ENCODE peak calls at places on chromosomes 3 and 15, in four cellular contexts. One of them, this sample, is unnamed. For H3K36me3, the result is how much of the 10 kb centered on the place peaks cover.

GRCh38 chr15:39235084-39235795 is 345.6 kb upstream of the THBS1 start:
- DNase-seq in heart left ventricle: no peak
- DNase-seq in CD8-positive, alpha-beta T cell: no peak
- DNase-seq in heart right ventricle: no peak
- DNase-seq in this sample: no peak

GRCh38 chr3:149908558-149908957 is 62.1 kb downstream of the PFN2 start:
- DNase-seq in heart left ventricle: no peak
- DNase-seq in CD8-positive, alpha-beta T cell: no peak
- DNase-seq in heart right ventricle: no peak
- DNase-seq in this sample: no peak

GRCh38 chr15:35719964-35720507 is 174.1 kb upstream of the DPH6 start:
- DNase-seq in heart left ventricle: no peak
- DNase-seq in CD8-positive, alpha-beta T cell: no peak
- DNase-seq in heart right ventricle: no peak
- DNase-seq in this sample: no peak

GRCh38 chr3:169389211-169389924 is 274.1 kb downstream of the MECOM start:
- DNase-seq in heart left ventricle: no peak
- DNase-seq in CD8-positive, alpha-beta T cell: no peak
- DNase-seq in heart right ventricle: no peak
- DNase-seq in this sample: no peak

GRCh38 chr3:173737167-173737808 is 339.7 kb downstream of the NLGN1 start:
- DNase-seq in heart left ventricle: no peak
- DNase-seq in CD8-positive, alpha-beta T cell: no peak
- DNase-seq in heart right ventricle: no peak
- DNase-seq in this sample: no peak

GRCh38 chr15:34266751-34267150 is 41.9 kb downstream of the EMC4 start:
- DNase-seq in heart left ventricle: no peak
- DNase-seq in CD8-positive, alpha-beta T cell: no peak
- DNase-seq in heart right ventricle: no peak
- DNase-seq in this sample: no peak

GRCh38 chr3:161171113-161171512 is 50.0 kb upstream of the NMD3 start:
- DNase-seq in heart left ventricle: peak
- DNase-seq in CD8-positive, alpha-beta T cell: no peak
- DNase-seq in heart right ventricle: peak
- DNase-seq in this sample: peak

GRCh38 chr3:87426916-87427315 is 150.5 kb upstream of the POU1F1 start:
- DNase-seq in heart left ventricle: no peak
- DNase-seq in CD8-positive, alpha-beta T cell: no peak
- DNase-seq in heart right ventricle: no peak
- DNase-seq in this sample: peak

GRCh38 chr3:111072016-111072891 is 638 bp downstream of the NECTIN3 start:
- DNase-seq in heart left ventricle: peak
- DNase-seq in CD8-positive, alpha-beta T cell: peak
- DNase-seq in heart right ventricle: peak
- DNase-seq in this sample: peak

GRCh38 chr3:170565495-170565894 is 20.4 kb downstream of the SLC7A14 start:
- DNase-seq in heart left ventricle: no peak
- DNase-seq in CD8-positive, alpha-beta T cell: no peak
- DNase-seq in heart right ventricle: no peak
- DNase-seq in this sample: peak

GRCh38 chr3:170564664-170565063 is 21.2 kb downstream of the SLC7A14 start:
- DNase-seq in heart left ventricle: no peak
- DNase-seq in CD8-positive, alpha-beta T cell: no peak
- DNase-seq in heart right ventricle: no peak
- DNase-seq in this sample: no peak

GRCh38 chr3:170566413-170566812 is 19.5 kb downstream of the SLC7A14 start:
- DNase-seq in heart left ventricle: no peak
- DNase-seq in CD8-positive, alpha-beta T cell: no peak
- DNase-seq in heart right ventricle: no peak
- DNase-seq in this sample: no peak

GRCh38 chr3:170562080-170562479 is 23.8 kb downstream of the SLC7A14 start:
- DNase-seq in heart left ventricle: no peak
- DNase-seq in CD8-positive, alpha-beta T cell: no peak
- DNase-seq in heart right ventricle: no peak
- DNase-seq in this sample: no peak

GRCh38 chr3:170563712-170564423 is 22.0 kb downstream of the SLC7A14 start:
- DNase-seq in heart left ventricle: no peak
- DNase-seq in CD8-positive, alpha-beta T cell: no peak
- DNase-seq in heart right ventricle: no peak
- DNase-seq in this sample: peak
- H3K4me3 ChIP-seq in heart left ventricle: no peak
- H3K4me3 ChIP-seq in CD8-positive, alpha-beta T cell: no peak
- H3K4me3 ChIP-seq in heart right ventricle: no peak
- H3K4me3 ChIP-seq in this sample: no peak

GRCh38 chr3:52481819-52482521 is 13.2 kb upstream of the STAB1 start:
- DNase-seq in heart left ventricle: no peak
- DNase-seq in CD8-positive, alpha-beta T cell: no peak
- DNase-seq in heart right ventricle: peak
- DNase-seq in this sample: no peak
- TF ChIP-seq CTCF in heart left ventricle: peak
- TF ChIP-seq CTCF in CD8-positive, alpha-beta T cell: peak
- TF ChIP-seq CTCF in heart right ventricle: no peak
- TF ChIP-seq CTCF in this sample: peak

GRCh38 chr15:73578036-73578435 is 55.2 kb downstream of the NPTN start:
- DNase-seq in heart left ventricle: no peak
- DNase-seq in CD8-positive, alpha-beta T cell: no peak
- DNase-seq in heart right ventricle: no peak
- DNase-seq in this sample: no peak

GRCh38 chr15:73572296-73572695 is 60.9 kb downstream of the NPTN start:
- DNase-seq in heart left ventricle: no peak
- DNase-seq in CD8-positive, alpha-beta T cell: no peak
- DNase-seq in heart right ventricle: no peak
- DNase-seq in this sample: no peak

GRCh38 chr15:73573572-73573971 is 59.6 kb downstream of the NPTN start:
- DNase-seq in heart left ventricle: peak
- DNase-seq in CD8-positive, alpha-beta T cell: no peak
- DNase-seq in heart right ventricle: no peak
- DNase-seq in this sample: peak

GRCh38 chr15:73573071-73573470 is 60.1 kb downstream of the NPTN start:
- DNase-seq in heart left ventricle: no peak
- DNase-seq in CD8-positive, alpha-beta T cell: no peak
- DNase-seq in heart right ventricle: no peak
- DNase-seq in this sample: no peak

GRCh38 chr15:73575636-73576247 is 57.4 kb downstream of the NPTN start:
- DNase-seq in heart left ventricle: peak
- DNase-seq in CD8-positive, alpha-beta T cell: no peak
- DNase-seq in heart right ventricle: peak
- DNase-seq in this sample: no peak
- H3K36me3 ChIP-seq in heart left ventricle: half or more
- H3K36me3 ChIP-seq in CD8-positive, alpha-beta T cell: under half
- H3K36me3 ChIP-seq in heart right ventricle: half or more
- H3K36me3 ChIP-seq in this sample: under half

DNA sequence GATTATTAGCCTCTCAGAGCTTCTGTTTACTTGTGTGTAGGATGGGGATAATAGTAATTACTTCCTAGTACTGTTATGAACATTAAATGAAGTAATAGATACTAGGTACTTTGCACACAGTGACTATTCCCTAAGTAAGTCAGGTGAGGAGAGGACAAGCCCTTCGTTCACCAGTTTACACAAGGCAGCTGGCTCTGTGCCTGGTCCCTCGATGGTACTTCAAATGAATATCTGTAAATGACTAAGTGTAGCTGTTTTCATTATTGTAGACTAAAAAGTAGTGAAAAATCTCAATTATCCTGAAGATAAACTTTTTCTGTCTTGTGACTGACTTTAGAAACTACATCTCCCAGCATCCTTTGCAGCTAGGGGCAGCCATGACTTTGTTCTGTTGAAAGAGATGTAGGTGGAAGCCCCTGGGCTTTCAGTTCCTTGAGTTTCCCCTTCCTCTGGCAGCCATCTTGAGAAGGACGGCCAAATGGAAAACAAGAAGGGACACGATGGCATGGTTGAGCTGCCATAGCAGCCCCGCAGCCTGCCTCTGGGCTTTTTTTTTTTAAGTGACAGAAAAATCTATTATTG is 11.7 kb upstream of the WNT7A start:
- DNase-seq in heart left ventricle: no peak
- DNase-seq in CD8-positive, alpha-beta T cell: no peak
- DNase-seq in heart right ventricle: no peak
- DNase-seq in this sample: no peak
- H3K4me3 ChIP-seq in heart left ventricle: no peak
- H3K4me3 ChIP-seq in CD8-positive, alpha-beta T cell: no peak
- H3K4me3 ChIP-seq in heart right ventricle: no peak
- H3K4me3 ChIP-seq in this sample: no peak

DNA sequence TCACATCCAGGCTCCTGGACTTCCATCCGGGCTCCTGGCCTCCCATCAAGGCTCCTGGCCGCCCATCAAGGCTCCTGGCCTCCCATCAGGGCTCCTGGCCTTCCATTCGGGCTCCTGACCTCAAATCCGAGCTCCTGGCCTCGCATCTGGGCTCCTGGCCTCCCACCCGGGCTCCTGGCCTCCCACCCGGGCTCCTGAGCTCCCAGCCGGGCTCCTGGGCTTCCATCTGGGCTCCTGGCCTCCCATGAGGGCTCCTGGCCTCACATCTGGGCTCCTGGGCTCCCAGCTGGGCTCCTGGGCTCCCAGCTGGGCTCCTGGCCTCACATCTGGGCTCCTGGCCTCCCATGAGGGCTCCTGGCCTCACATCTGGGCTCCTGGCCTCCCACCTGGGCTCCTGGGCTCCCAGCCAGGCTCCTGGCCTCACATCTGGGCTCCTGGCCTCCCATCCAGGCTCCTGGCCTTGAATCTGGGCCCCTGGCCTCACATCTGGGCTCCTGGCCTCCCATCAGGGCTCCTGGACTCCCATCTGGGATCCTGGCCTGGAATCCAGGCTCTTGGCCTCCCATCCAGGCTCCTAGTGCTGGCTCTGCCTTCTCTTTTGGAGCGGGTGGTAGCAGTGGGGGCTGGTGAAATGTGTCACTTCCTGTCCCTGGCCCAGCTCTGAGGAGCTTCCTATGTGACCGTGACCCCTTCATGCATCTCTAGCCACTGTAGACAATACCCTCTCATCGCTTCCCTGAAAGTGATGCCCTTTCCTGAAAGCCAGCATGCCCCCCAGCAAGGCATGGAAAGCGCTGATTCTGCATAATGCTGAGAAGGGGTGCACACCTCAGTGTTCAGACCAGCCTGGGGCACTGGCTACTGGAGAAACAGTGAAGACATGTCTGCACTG is 62.7 kb upstream of the BLM start:
- DNase-seq in heart left ventricle: no peak
- DNase-seq in CD8-positive, alpha-beta T cell: no peak
- DNase-seq in heart right ventricle: no peak
- DNase-seq in this sample: no peak
- TF ChIP-seq CTCF in heart left ventricle: no peak
- TF ChIP-seq CTCF in CD8-positive, alpha-beta T cell: no peak
- TF ChIP-seq CTCF in heart right ventricle: no peak
- TF ChIP-seq CTCF in this sample: no peak

GRCh38 chr15:72760590-72761260 is 22.8 kb downstream of the ADPGK start:
- DNase-seq in heart left ventricle: no peak
- DNase-seq in CD8-positive, alpha-beta T cell: no peak
- DNase-seq in heart right ventricle: no peak
- DNase-seq in this sample: no peak

GRCh38 chr15:72766780-72767179 is 16.8 kb downstream of the ADPGK start:
- DNase-seq in heart left ventricle: no peak
- DNase-seq in CD8-positive, alpha-beta T cell: no peak
- DNase-seq in heart right ventricle: no peak
- DNase-seq in this sample: no peak

GRCh38 chr15:72766025-72766424 is 17.5 kb downstream of the ADPGK start:
- DNase-seq in heart left ventricle: no peak
- DNase-seq in CD8-positive, alpha-beta T cell: no peak
- DNase-seq in heart right ventricle: no peak
- DNase-seq in this sample: no peak

DNA sequence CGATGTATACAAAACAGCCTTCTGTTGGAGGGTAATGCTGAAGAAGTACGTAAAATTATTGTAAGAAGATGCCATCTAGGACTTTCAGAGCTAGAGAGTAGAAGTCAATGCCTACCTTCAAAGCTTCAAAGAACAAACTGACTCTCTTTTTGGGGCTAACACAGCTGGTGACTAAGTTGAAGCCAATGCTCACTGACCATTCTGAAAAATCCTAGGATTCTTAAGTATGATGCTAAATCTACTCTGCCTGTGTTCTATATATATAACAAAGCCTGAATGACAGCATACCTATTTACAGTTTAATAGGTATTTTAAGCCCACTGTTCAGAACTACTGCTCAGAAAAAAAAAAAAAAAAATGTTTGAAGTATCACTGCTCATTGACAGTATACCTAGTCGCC is 18.9 kb downstream of the ADPGK start:
- DNase-seq in heart left ventricle: no peak
- DNase-seq in CD8-positive, alpha-beta T cell: no peak
- DNase-seq in heart right ventricle: no peak
- DNase-seq in this sample: no peak
- H3K36me3 ChIP-seq in heart left ventricle: half or more
- H3K36me3 ChIP-seq in CD8-positive, alpha-beta T cell: under half
- H3K36me3 ChIP-seq in heart right ventricle: half or more
- H3K36me3 ChIP-seq in this sample: under half

DNA sequence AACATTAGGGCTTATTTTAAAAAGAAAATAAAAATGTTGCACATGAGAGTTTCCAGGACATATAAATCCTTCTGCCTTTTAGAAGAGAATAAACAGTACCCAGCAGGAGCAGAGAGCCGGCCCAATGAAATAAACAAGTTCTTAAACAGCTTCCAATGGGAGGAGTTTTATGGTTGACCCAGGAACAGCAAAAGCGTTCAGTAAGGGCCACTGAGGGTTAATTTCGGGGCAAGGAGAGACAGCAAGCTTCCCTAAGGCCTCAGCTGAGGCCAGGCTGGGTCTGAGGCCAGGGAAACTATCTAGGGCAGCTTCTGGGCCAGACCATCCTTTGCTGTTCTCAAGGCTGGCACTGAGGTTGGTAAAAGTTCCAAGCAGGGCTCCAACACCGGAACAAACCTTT is 3.4 kb downstream of the PDZRN3 start:
- DNase-seq in heart left ventricle: no peak
- DNase-seq in CD8-positive, alpha-beta T cell: no peak
- DNase-seq in heart right ventricle: no peak
- DNase-seq in this sample: no peak
- H3K4me3 ChIP-seq in heart left ventricle: peak
- H3K4me3 ChIP-seq in CD8-positive, alpha-beta T cell: no peak
- H3K4me3 ChIP-seq in heart right ventricle: no peak
- H3K4me3 ChIP-seq in this sample: no peak

GRCh38 chr3:53691885-53692284 is 154.3 kb downstream of the CHDH start:
- DNase-seq in heart left ventricle: no peak
- DNase-seq in CD8-positive, alpha-beta T cell: no peak
- DNase-seq in heart right ventricle: no peak
- DNase-seq in this sample: no peak

GRCh38 chr3:53688066-53688465 is 158.2 kb downstream of the CHDH start:
- DNase-seq in heart left ventricle: no peak
- DNase-seq in CD8-positive, alpha-beta T cell: no peak
- DNase-seq in heart right ventricle: no peak
- DNase-seq in this sample: no peak

GRCh38 chr3:53689681-53690080 is 156.5 kb downstream of the CHDH start:
- DNase-seq in heart left ventricle: no peak
- DNase-seq in CD8-positive, alpha-beta T cell: no peak
- DNase-seq in heart right ventricle: no peak
- DNase-seq in this sample: no peak

GRCh38 chr3:53690521-53690920 is 155.7 kb downstream of the CHDH start:
- DNase-seq in heart left ventricle: no peak
- DNase-seq in CD8-positive, alpha-beta T cell: no peak
- DNase-seq in heart right ventricle: no peak
- DNase-seq in this sample: no peak

DNA sequence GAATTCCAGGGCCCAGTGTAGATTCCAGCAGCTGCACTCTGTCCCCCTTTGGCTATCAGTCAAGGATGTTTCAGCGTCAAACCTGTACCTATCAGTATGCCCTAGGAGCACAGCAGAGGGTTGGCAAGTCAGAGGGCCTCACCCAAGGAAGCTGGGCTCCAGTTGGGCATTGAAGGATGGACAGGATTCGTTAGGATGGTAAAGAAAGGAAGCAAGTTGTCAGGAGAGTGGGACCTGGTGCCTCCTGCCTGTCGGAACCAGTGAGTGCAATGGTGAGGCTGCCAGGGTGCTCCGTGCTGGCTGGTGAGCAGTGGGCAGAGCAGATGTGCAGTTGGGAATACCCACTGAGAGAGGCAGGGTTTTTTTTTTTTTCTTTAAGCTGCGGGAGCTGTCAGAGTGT is 157.2 kb downstream of the CHDH start:
- DNase-seq in heart left ventricle: no peak
- DNase-seq in CD8-positive, alpha-beta T cell: no peak
- DNase-seq in heart right ventricle: no peak
- DNase-seq in this sample: no peak
- TF ChIP-seq CTCF in heart left ventricle: no peak
- TF ChIP-seq CTCF in CD8-positive, alpha-beta T cell: no peak
- TF ChIP-seq CTCF in heart right ventricle: no peak
- TF ChIP-seq CTCF in this sample: no peak

This sample was measured in brain microvascular endothelial cell.